ENCODE peak calls at places on chromosomes 13 and 19, in ten cellular contexts. One of them, this sample, is unnamed.
A peak's percentile ranks its signal among the peaks of the same experiment; 100 is the strongest.

GRCh38 chr13:113393572-113394503 is 29.9 kb upstream of the GRTP1 start:
- DNase-seq in cardiac fibroblast: peak; percentile 62
- DNase-seq in colonic mucosa: peak; percentile 78
- DNase-seq in testis: peak; percentile 87
- DNase-seq in uterus: peak; percentile 71
- DNase-seq in fibroblast of lung: peak; percentile 69
- DNase-seq in DND-41: peak; percentile 87
- DNase-seq in OCI-LY7: peak; percentile 84
- DNase-seq in AG10803: peak; percentile 65
- DNase-seq in epithelial cell of proximal tubule: no peak
- DNase-seq in this sample: peak; percentile 68

GRCh38 chr19:3982701-3983541 is 2.3 kb downstream of the EEF2 start:
- DNase-seq in cardiac fibroblast: peak; percentile 72
- DNase-seq in colonic mucosa: no peak
- DNase-seq in testis: no peak
- DNase-seq in uterus: no peak
- DNase-seq in fibroblast of lung: peak; percentile 55
- DNase-seq in DND-41: no peak
- DNase-seq in OCI-LY7: no peak
- DNase-seq in AG10803: peak; percentile 58
- DNase-seq in epithelial cell of proximal tubule: no peak
- DNase-seq in this sample: peak; percentile 39

GRCh38 chr13:113948034-113948742 is 25.7 kb downstream of the C13orf46 start:
- DNase-seq in cardiac fibroblast: peak; percentile 10
- DNase-seq in colonic mucosa: no peak
- DNase-seq in testis: no peak
- DNase-seq in uterus: no peak
- DNase-seq in fibroblast of lung: peak; percentile 26
- DNase-seq in DND-41: peak; percentile 14
- DNase-seq in OCI-LY7: peak; percentile 23
- DNase-seq in AG10803: no peak
- DNase-seq in epithelial cell of proximal tubule: no peak
- DNase-seq in this sample: no peak

GRCh38 chr19:42306646-42307045 is 4.2 kb upstream of the PAFAH1B3 start:
- DNase-seq in cardiac fibroblast: no peak
- DNase-seq in colonic mucosa: no peak
- DNase-seq in testis: peak; percentile 81
- DNase-seq in uterus: no peak
- DNase-seq in fibroblast of lung: no peak
- DNase-seq in DND-41: no peak
- DNase-seq in OCI-LY7: no peak
- DNase-seq in AG10803: no peak
- DNase-seq in epithelial cell of proximal tubule: no peak
- DNase-seq in this sample: no peak

GRCh38 chr19:49746206-49746958 is 16.7 kb downstream of the TSKS start:
- DNase-seq in cardiac fibroblast: peak; percentile 44
- DNase-seq in colonic mucosa: peak; percentile 42
- DNase-seq in testis: peak; percentile 86
- DNase-seq in uterus: peak; percentile 51
- DNase-seq in fibroblast of lung: peak; percentile 56
- DNase-seq in DND-41: peak; percentile 30
- DNase-seq in OCI-LY7: peak; percentile 91
- DNase-seq in AG10803: peak; percentile 32
- DNase-seq in epithelial cell of proximal tubule: no peak
- DNase-seq in this sample: peak; percentile 75

GRCh38 chr19:1459479-1459878 is 9.6 kb downstream of the APC2 start:
- DNase-seq in cardiac fibroblast: no peak
- DNase-seq in colonic mucosa: no peak
- DNase-seq in testis: no peak
- DNase-seq in uterus: no peak
- DNase-seq in fibroblast of lung: no peak
- DNase-seq in DND-41: no peak
- DNase-seq in OCI-LY7: no peak
- DNase-seq in AG10803: no peak
- DNase-seq in epithelial cell of proximal tubule: no peak
- DNase-seq in this sample: no peak

GRCh38 chr13:90416519-90416918 is 931.0 kb upstream of the MIR17HG start:
- DNase-seq in cardiac fibroblast: peak; percentile 57
- DNase-seq in colonic mucosa: no peak
- DNase-seq in testis: peak; percentile 35
- DNase-seq in uterus: no peak
- DNase-seq in fibroblast of lung: peak; percentile 5
- DNase-seq in DND-41: no peak
- DNase-seq in OCI-LY7: no peak
- DNase-seq in AG10803: peak; percentile 80
- DNase-seq in epithelial cell of proximal tubule: peak; percentile 18
- DNase-seq in this sample: peak; percentile 50

GRCh38 chr13:83618966-83619365 is 263.3 kb downstream of the SLITRK1 start:
- DNase-seq in cardiac fibroblast: peak; percentile 12
- DNase-seq in colonic mucosa: no peak
- DNase-seq in testis: no peak
- DNase-seq in uterus: no peak
- DNase-seq in fibroblast of lung: peak; percentile 6
- DNase-seq in DND-41: no peak
- DNase-seq in OCI-LY7: no peak
- DNase-seq in AG10803: no peak
- DNase-seq in epithelial cell of proximal tubule: no peak
- DNase-seq in this sample: peak; percentile 20

GRCh38 chr13:34230271-34230670 is 412.3 kb downstream of the RFC3 start:
- DNase-seq in cardiac fibroblast: no peak
- DNase-seq in colonic mucosa: no peak
- DNase-seq in testis: no peak
- DNase-seq in uterus: no peak
- DNase-seq in fibroblast of lung: no peak
- DNase-seq in DND-41: no peak
- DNase-seq in OCI-LY7: no peak
- DNase-seq in AG10803: no peak
- DNase-seq in epithelial cell of proximal tubule: no peak
- DNase-seq in this sample: no peak

GRCh38 chr19:10891360-10892108 is 20.2 kb downstream of the CARM1 start:
- DNase-seq in cardiac fibroblast: no peak
- DNase-seq in colonic mucosa: peak; percentile 86
- DNase-seq in testis: no peak
- DNase-seq in uterus: no peak
- DNase-seq in fibroblast of lung: peak; percentile 18
- DNase-seq in DND-41: no peak
- DNase-seq in OCI-LY7: no peak
- DNase-seq in AG10803: no peak
- DNase-seq in epithelial cell of proximal tubule: no peak
- DNase-seq in this sample: no peak

GRCh38 chr13:92097337-92097903 is 699.0 kb downstream of the GPC5 start:
- DNase-seq in cardiac fibroblast: no peak
- DNase-seq in colonic mucosa: no peak
- DNase-seq in testis: no peak
- DNase-seq in uterus: no peak
- DNase-seq in fibroblast of lung: peak; percentile 18
- DNase-seq in DND-41: no peak
- DNase-seq in OCI-LY7: no peak
- DNase-seq in AG10803: no peak
- DNase-seq in epithelial cell of proximal tubule: no peak
- DNase-seq in this sample: no peak

GRCh38 chr19:14366529-14366928 is 14.7 kb upstream of the ADGRE5 start:
- DNase-seq in cardiac fibroblast: peak; percentile 64
- DNase-seq in colonic mucosa: peak; percentile 95
- DNase-seq in testis: peak; percentile 48
- DNase-seq in uterus: no peak
- DNase-seq in fibroblast of lung: peak; percentile 81
- DNase-seq in DND-41: peak; percentile 82
- DNase-seq in OCI-LY7: peak; percentile 89
- DNase-seq in AG10803: peak; percentile 30
- DNase-seq in epithelial cell of proximal tubule: no peak
- DNase-seq in this sample: peak; percentile 70

GRCh38 chr19:14367016-14367415 is 14.2 kb upstream of the ADGRE5 start:
- DNase-seq in cardiac fibroblast: no peak
- DNase-seq in colonic mucosa: no peak
- DNase-seq in testis: no peak
- DNase-seq in uterus: no peak
- DNase-seq in fibroblast of lung: no peak
- DNase-seq in DND-41: no peak
- DNase-seq in OCI-LY7: no peak
- DNase-seq in AG10803: no peak
- DNase-seq in epithelial cell of proximal tubule: no peak
- DNase-seq in this sample: no peak

GRCh38 chr19:14363203-14364097 is 17.8 kb upstream of the ADGRE5 start:
- DNase-seq in cardiac fibroblast: peak; percentile 85
- DNase-seq in colonic mucosa: peak; percentile 71
- DNase-seq in testis: peak; percentile 93
- DNase-seq in uterus: peak; percentile 92
- DNase-seq in fibroblast of lung: peak; percentile 60
- DNase-seq in DND-41: no peak
- DNase-seq in OCI-LY7: no peak
- DNase-seq in AG10803: peak; percentile 77
- DNase-seq in epithelial cell of proximal tubule: no peak
- DNase-seq in this sample: peak; percentile 40

GRCh38 chr19:14361824-14362223 is 19.4 kb upstream of the ADGRE5 start:
- DNase-seq in cardiac fibroblast: peak; percentile 50
- DNase-seq in colonic mucosa: no peak
- DNase-seq in testis: no peak
- DNase-seq in uterus: no peak
- DNase-seq in fibroblast of lung: no peak
- DNase-seq in DND-41: no peak
- DNase-seq in OCI-LY7: peak; percentile 57
- DNase-seq in AG10803: no peak
- DNase-seq in epithelial cell of proximal tubule: no peak
- DNase-seq in this sample: no peak
- TF ChIP-seq CTCF in cardiac fibroblast: no peak
- TF ChIP-seq CTCF in colonic mucosa: no peak
- TF ChIP-seq CTCF in testis: no peak
- TF ChIP-seq CTCF in uterus: peak; percentile 14
- TF ChIP-seq CTCF in fibroblast of lung: no peak
- TF ChIP-seq CTCF in DND-41: peak; percentile 30
- TF ChIP-seq CTCF in OCI-LY7: peak; percentile 53
- TF ChIP-seq CTCF in AG10803: peak; percentile 31
- TF ChIP-seq CTCF in epithelial cell of proximal tubule: no peak
- TF ChIP-seq CTCF in this sample: peak; percentile 7

GRCh38 chr13:93225610-93226009 is 997 bp upstream of the GPC6 start:
- DNase-seq in cardiac fibroblast: no peak
- DNase-seq in colonic mucosa: no peak
- DNase-seq in testis: no peak
- DNase-seq in uterus: no peak
- DNase-seq in fibroblast of lung: no peak
- DNase-seq in DND-41: no peak
- DNase-seq in OCI-LY7: no peak
- DNase-seq in AG10803: no peak
- DNase-seq in epithelial cell of proximal tubule: no peak
- DNase-seq in this sample: no peak
- H3K4me3 ChIP-seq in cardiac fibroblast: no peak overlapping the region
- H3K4me3 ChIP-seq in colonic mucosa: no peak overlapping the region
- H3K4me3 ChIP-seq in testis: no peak overlapping the region
- H3K4me3 ChIP-seq in uterus: no peak overlapping the region
- H3K4me3 ChIP-seq in fibroblast of lung: no peak overlapping the region
- H3K4me3 ChIP-seq in DND-41: no peak overlapping the region
- H3K4me3 ChIP-seq in OCI-LY7: no peak overlapping the region
- H3K4me3 ChIP-seq in AG10803: no peak overlapping the region
- H3K4me3 ChIP-seq in epithelial cell of proximal tubule: peak overlapping the region; percentile 90
- H3K4me3 ChIP-seq in this sample: no peak overlapping the region

GRCh38 chr19:51253088-51253806 is 2.4 kb downstream of the SIGLECL1 start:
- DNase-seq in cardiac fibroblast: no peak
- DNase-seq in colonic mucosa: no peak
- DNase-seq in testis: no peak
- DNase-seq in uterus: no peak
- DNase-seq in fibroblast of lung: no peak
- DNase-seq in DND-41: no peak
- DNase-seq in OCI-LY7: no peak
- DNase-seq in AG10803: no peak
- DNase-seq in epithelial cell of proximal tubule: no peak
- DNase-seq in this sample: no peak

GRCh38 chr19:51256053-51256682 is 5.3 kb downstream of the SIGLECL1 start:
- DNase-seq in cardiac fibroblast: no peak
- DNase-seq in colonic mucosa: no peak
- DNase-seq in testis: no peak
- DNase-seq in uterus: no peak
- DNase-seq in fibroblast of lung: no peak
- DNase-seq in DND-41: no peak
- DNase-seq in OCI-LY7: no peak
- DNase-seq in AG10803: no peak
- DNase-seq in epithelial cell of proximal tubule: no peak
- DNase-seq in this sample: no peak

GRCh38 chr19:51250786-51251452 is at the start of gene SIGLECL1:
- DNase-seq in cardiac fibroblast: no peak
- DNase-seq in colonic mucosa: no peak
- DNase-seq in testis: peak; percentile 81
- DNase-seq in uterus: no peak
- DNase-seq in fibroblast of lung: no peak
- DNase-seq in DND-41: no peak
- DNase-seq in OCI-LY7: no peak
- DNase-seq in AG10803: no peak
- DNase-seq in epithelial cell of proximal tubule: no peak
- DNase-seq in this sample: no peak

GRCh38 chr19:51247972-51248371 is 2.9 kb upstream of the SIGLECL1 start:
- DNase-seq in cardiac fibroblast: no peak
- DNase-seq in colonic mucosa: no peak
- DNase-seq in testis: no peak
- DNase-seq in uterus: no peak
- DNase-seq in fibroblast of lung: no peak
- DNase-seq in DND-41: no peak
- DNase-seq in OCI-LY7: no peak
- DNase-seq in AG10803: no peak
- DNase-seq in epithelial cell of proximal tubule: no peak
- DNase-seq in this sample: no peak

DNA sequence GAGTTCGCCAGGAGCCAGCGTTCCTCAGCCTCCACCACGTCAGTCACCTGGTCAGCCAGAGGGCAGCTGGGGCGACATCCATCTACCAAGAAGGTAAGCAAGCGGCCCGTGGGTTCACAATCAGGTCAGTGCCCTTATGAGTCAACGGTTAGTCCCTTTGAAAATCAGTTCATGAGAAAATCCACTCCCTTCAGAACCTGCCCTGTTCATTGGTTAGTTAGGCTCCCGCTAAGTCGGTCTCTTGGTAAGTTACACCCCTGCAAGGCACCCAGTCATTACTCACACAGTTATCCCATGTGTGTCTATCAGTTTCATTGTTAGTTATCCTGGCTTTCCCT is 542 bp downstream of the SIGLECL1 start:
- DNase-seq in cardiac fibroblast: no peak
- DNase-seq in colonic mucosa: no peak
- DNase-seq in testis: no peak
- DNase-seq in uterus: no peak
- DNase-seq in fibroblast of lung: no peak
- DNase-seq in DND-41: no peak
- DNase-seq in OCI-LY7: no peak
- DNase-seq in AG10803: no peak
- DNase-seq in epithelial cell of proximal tubule: no peak
- DNase-seq in this sample: no peak
- TF ChIP-seq CTCF in cardiac fibroblast: no peak
- TF ChIP-seq CTCF in colonic mucosa: no peak
- TF ChIP-seq CTCF in testis: no peak
- TF ChIP-seq CTCF in uterus: no peak
- TF ChIP-seq CTCF in fibroblast of lung: no peak
- TF ChIP-seq CTCF in DND-41: no peak
- TF ChIP-seq CTCF in OCI-LY7: no peak
- TF ChIP-seq CTCF in AG10803: no peak
- TF ChIP-seq CTCF in epithelial cell of proximal tubule: no peak
- TF ChIP-seq CTCF in this sample: no peak

DNA sequence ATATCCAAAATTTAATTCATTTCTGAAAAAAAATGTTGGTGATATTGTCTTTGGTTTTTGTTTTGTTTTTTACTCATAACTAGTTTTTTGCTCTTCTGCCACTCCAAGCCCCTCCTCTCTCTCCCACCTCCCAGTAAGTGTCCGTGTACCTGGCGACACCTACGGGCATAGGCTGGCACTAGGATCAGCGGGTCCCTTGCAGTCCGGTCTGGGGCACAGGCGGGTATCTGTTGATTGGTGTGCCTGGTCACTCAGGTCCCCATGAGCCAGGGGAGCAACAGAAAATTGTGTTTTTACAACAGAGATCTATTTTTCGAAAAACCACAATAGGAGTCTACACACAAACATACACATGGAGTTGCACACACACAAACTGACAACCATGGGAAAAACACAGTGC is 104.8 kb downstream of the ZIC5 start:
- DNase-seq in cardiac fibroblast: no peak
- DNase-seq in colonic mucosa: no peak
- DNase-seq in testis: no peak
- DNase-seq in uterus: no peak
- DNase-seq in fibroblast of lung: no peak
- DNase-seq in DND-41: no peak
- DNase-seq in OCI-LY7: no peak
- DNase-seq in AG10803: no peak
- DNase-seq in epithelial cell of proximal tubule: no peak
- DNase-seq in this sample: no peak
- H3K4me3 ChIP-seq in cardiac fibroblast: no peak overlapping the region
- H3K4me3 ChIP-seq in colonic mucosa: no peak overlapping the region
- H3K4me3 ChIP-seq in testis: no peak overlapping the region
- H3K4me3 ChIP-seq in uterus: no peak overlapping the region
- H3K4me3 ChIP-seq in fibroblast of lung: no peak overlapping the region
- H3K4me3 ChIP-seq in DND-41: no peak overlapping the region
- H3K4me3 ChIP-seq in OCI-LY7: no peak overlapping the region
- H3K4me3 ChIP-seq in AG10803: no peak overlapping the region
- H3K4me3 ChIP-seq in epithelial cell of proximal tubule: no peak overlapping the region
- H3K4me3 ChIP-seq in this sample: no peak overlapping the region

This sample was measured in astrocyte of the spinal cord.